ENCODE peak calls at places on chromosomes 11 and 22, in seven cellular contexts. W, A, E, U, R, I and N are unnamed samples.

GRCh38 chr22:26756675-26757293 is 99.4 kb downstream of the MIAT start:
- DNase-seq in W (peak; percentile 65), A (peak; percentile 36), E (peak; percentile 72), U (no peak), R (peak; percentile 67), I (peak; percentile 42), N (peak; percentile 50)

GRCh38 chr11:11403763-11404725 is 51.0 kb upstream of the CSNK2A3 start:
- DNase-seq in W (peak; percentile 43), A (peak; percentile 41), E (no peak), U (no peak), R (no peak), I (peak; percentile 25), N (no peak)

GRCh38 chr22:21448627-21449416 is 18.4 kb upstream of the TMEM191C start:
- DNase-seq in W (no peak), A (no peak), E (peak; percentile 18), U (no peak), R (no peak), I (no peak), N (no peak)

GRCh38 chr11:70104419-70104818 is 26.3 kb downstream of the ANO1 start:
- DNase-seq in W (no peak), A (no peak), E (no peak), U (no peak), R (no peak), I (no peak), N (no peak)

GRCh38 chr11:125376117-125376516 is 119.9 kb downstream of the FEZ1 start:
- DNase-seq in W (peak; percentile 35), A (no peak), E (peak; percentile 43), U (no peak), R (no peak), I (peak; percentile 7), N (no peak)

GRCh38 chr11:60914620-60915249 is 777 bp downstream of the TMEM109 start:
- DNase-seq in W (peak; percentile 35), A (peak; percentile 34), E (peak; percentile 35), U (no peak), R (no peak), I (peak; percentile 61), N (peak; percentile 58)

GRCh38 chr22:28243539-28243938 is 324.5 kb upstream of the PITPNB start:
- DNase-seq in W (peak; percentile 66), A (no peak), E (no peak), U (no peak), R (no peak), I (no peak), N (peak; percentile 64)

GRCh38 chr22:49878206-49878605 is 24.6 kb downstream of the ZBED4 start:
- DNase-seq in W (no peak), A (no peak), E (no peak), U (no peak), R (no peak), I (no peak), N (no peak)

GRCh38 chr11:130199792-130200191 is 40.2 kb downstream of the ST14 start:
- DNase-seq in W (no peak), A (no peak), E (no peak), U (no peak), R (no peak), I (no peak), N (no peak)

GRCh38 chr11:29782447-29782846 is 234.4 kb downstream of the KCNA4 start:
- DNase-seq in W (no peak), A (no peak), E (no peak), U (no peak), R (no peak), I (no peak), N (no peak)

GRCh38 chr11:47154738-47155570 is 21.7 kb downstream of the ARFGAP2 start:
- DNase-seq in W (no peak), A (no peak), E (no peak), U (no peak), R (no peak), I (no peak), N (no peak)

GRCh38 chr22:22684605-22685561 is 40.5 kb downstream of the GGTLC2 start:
- DNase-seq in W (peak; percentile 37), A (peak; percentile 88), E (peak; percentile 67), U (no peak), R (no peak), I (peak; percentile 34), N (peak; percentile 55)

GRCh38 chr22:37887610-37888378 is 18.3 kb upstream of the MICALL1 start:
- DNase-seq in W (peak; percentile 99), A (peak; percentile 65), E (peak; percentile 60), U (no peak), R (no peak), I (peak; percentile 98), N (peak; percentile 74)

GRCh38 chr22:49372530-49373288 is 455.0 kb downstream of the BRD1 start:
- DNase-seq in W (peak; percentile 90), A (no peak), E (peak; percentile 84), U (no peak), R (no peak), I (no peak), N (no peak)

GRCh38 chr11:67356867-67357561 is 3.7 kb upstream of the POLD4 start:
- DNase-seq in W (peak; percentile 91), A (peak; percentile 80), E (peak; percentile 86), U (no peak), R (peak; percentile 77), I (peak; percentile 88), N (peak; percentile 85)

GRCh38 chr22:46076651-46077339 is 73.5 kb upstream of the PPARA start:
- DNase-seq in W (no peak), A (peak; percentile 37), E (no peak), U (no peak), R (no peak), I (no peak), N (no peak)

GRCh38 chr11:129861702-129862107 is 33.7 kb downstream of the NFRKB start:
- DNase-seq in W (peak; percentile 96), A (peak; percentile 96), E (peak; percentile 67), U (peak; percentile 51), R (peak; percentile 66), I (peak; percentile 98), N (peak; percentile 86)

GRCh38 chr11:33256808-33257159 is 397 bp upstream of the HIPK3 start:
- DNase-seq in W (no peak), A (no peak), E (no peak), U (no peak), R (no peak), I (no peak), N (no peak)

GRCh38 chr11:25910090-25910489 is 421.8 kb upstream of the ANO3 start:
- DNase-seq in W (no peak), A (no peak), E (no peak), U (no peak), R (no peak), I (no peak), N (peak; percentile 42)

GRCh38 chr11:45906096-45906682 is 882 bp downstream of the FREY1 start:
- DNase-seq in W (peak; percentile 46), A (no peak), E (peak; percentile 43), U (no peak), R (no peak), I (peak; percentile 48), N (peak; percentile 20)
- H4K8ac ChIP-seq in W (no peak overlapping the region), A (no peak overlapping the region), E (no peak overlapping the region), U (peak overlapping the region; percentile 80), R (no peak overlapping the region), I (no peak overlapping the region), N (no peak overlapping the region)

GRCh38 chr11:95923441-95923729 is 522 bp downstream of the MTMR2 start:
- DNase-seq in W (no peak), A (no peak), E (no peak), U (no peak), R (no peak), I (no peak), N (no peak)

GRCh38 chr11:95920460-95921105 is 3.3 kb downstream of the MTMR2 start:
- DNase-seq in W (no peak), A (peak; percentile 42), E (no peak), U (no peak), R (no peak), I (no peak), N (peak; percentile 48)

GRCh38 chr11:95923730-95924413 is at the start of gene MTMR2:
- DNase-seq in W (peak; percentile 91), A (peak; percentile 70), E (peak; percentile 88), U (peak; percentile 38), R (peak; percentile 76), I (peak; percentile 69), N (peak; percentile 87)

GRCh38 chr11:95922536-95923440 is 1.1 kb downstream of the MTMR2 start:
- DNase-seq in W (no peak), A (no peak), E (no peak), U (no peak), R (no peak), I (no peak), N (peak; percentile 34)

DNA sequence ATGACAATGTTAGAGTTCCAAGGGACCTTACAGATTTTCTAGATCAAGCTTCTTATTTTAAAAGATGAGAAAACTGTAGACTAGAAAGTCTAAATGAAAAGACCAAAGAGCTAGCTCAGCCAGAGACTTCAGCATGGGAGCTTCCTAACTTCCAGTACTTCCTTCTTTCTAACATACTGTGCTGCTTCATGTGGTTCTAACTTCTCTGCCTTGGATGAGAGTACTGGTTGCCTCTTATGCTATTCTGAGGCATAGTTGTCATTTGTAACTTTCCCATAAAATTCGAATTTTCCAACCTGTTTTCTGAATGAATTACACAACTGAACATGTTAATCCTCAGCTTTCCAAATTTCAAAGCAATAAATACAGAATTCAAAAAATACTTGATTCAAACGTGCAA is 1.8 kb downstream of the MTMR2 start:
- DNase-seq in W (no peak), A (no peak), E (no peak), U (no peak), R (no peak), I (no peak), N (peak; percentile 32)
- H3K9ac ChIP-seq in W (no peak overlapping the region), A (peak overlapping the region; percentile 25), E (no peak overlapping the region), U (no peak overlapping the region), R (no peak overlapping the region), I (no peak overlapping the region), N (peak overlapping the region; percentile 100)

DNA sequence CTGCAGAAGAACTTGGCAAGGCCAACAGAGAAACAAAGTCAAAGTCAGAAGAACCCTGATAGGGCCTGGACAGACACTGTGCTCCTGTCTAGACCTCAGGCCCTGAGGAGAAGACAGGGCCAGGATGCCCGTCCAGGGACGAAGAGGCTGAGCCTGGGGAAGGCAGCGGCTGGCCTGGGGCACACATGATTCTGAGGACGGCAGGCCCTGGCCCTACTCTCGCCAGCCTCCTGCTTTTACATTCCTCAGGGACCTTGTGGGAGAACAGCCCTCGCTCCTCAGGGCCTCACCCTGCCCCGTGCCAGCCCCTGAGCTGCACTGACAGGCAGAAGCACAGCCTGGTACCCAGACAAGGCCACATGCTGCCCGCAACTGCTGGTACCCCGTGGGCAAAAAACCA is 43.6 kb upstream of the TTLL12 start:
- DNase-seq in W (no peak), A (no peak), E (no peak), U (no peak), R (no peak), I (no peak), N (no peak)
- H4K8ac ChIP-seq in W (no peak overlapping the region), A (no peak overlapping the region), E (no peak overlapping the region), U (no peak overlapping the region), R (peak overlapping the region; percentile 23), I (no peak overlapping the region), N (no peak overlapping the region)

DNA sequence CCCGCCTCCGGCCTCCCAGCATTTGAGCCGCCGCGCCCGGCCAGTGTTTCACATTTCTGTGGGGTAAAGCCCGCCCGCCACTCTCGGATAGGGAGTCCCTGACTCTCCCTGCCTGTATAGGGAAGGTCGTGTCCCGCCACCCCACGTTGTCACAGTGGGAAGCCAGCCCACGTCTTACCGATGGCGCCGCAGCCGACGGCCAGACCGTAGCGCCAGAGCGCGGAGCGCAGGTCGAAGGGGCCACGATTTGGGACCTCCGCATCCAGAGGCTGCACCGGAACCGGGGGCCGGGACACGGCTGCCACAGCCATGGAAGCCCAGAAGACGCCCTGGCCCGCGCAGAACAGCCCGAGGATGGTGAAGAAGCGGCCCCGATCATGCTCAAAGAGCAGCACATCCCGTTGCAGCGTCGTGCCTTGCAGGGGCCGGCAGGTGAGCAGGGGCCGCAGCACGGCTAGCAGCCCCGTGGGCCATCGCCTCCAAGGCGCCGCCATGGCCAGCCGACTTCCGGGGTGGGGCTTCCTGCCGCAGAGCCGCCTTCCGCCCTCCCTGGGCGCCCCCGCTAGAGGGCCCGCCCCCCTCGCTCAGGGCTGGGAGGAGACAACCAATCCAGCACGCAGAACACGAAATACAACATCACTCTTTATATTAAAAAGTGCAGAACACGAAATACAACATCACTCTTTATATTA is at the start of gene TMEM223:
- DNase-seq in W (peak; percentile 89), A (peak; percentile 72), E (peak; percentile 89), U (no peak), R (peak; percentile 66), I (peak; percentile 83), N (peak; percentile 87)
- H3K9ac ChIP-seq in W (peak within 1 kb of the TSS; percentile 100), A (peak within 1 kb of the TSS; percentile 89), E (peak within 1 kb of the TSS; percentile 81), U (peak within 1 kb of the TSS; percentile 91), R (peak within 1 kb of the TSS; percentile 97), I (peak within 1 kb of the TSS; percentile 81), N (peak within 1 kb of the TSS; percentile 94)